ENCODE peak calls at places on chromosome 9, in five cellular contexts. One of them, this sample, is unnamed. For H3K9me3, the result is how much of the 10 kb centered on the place peaks cover.

GRCh38 chr9:971901-972511 is 4.4 kb upstream of the DMRT3 start:
- DNase-seq in SK-N-SH: peak
- DNase-seq in GM12878: no peak
- DNase-seq in HepG2: no peak
- DNase-seq in K562: peak
- DNase-seq in this sample: no peak

GRCh38 chr9:27059406-27059805 is 49.6 kb upstream of the TEK start:
- DNase-seq in GM12878: no peak
- DNase-seq in HepG2: no peak
- DNase-seq in SK-N-SH: no peak
- DNase-seq in K562: no peak
- DNase-seq in this sample: no peak

GRCh38 chr9:70079364-70080103 is 35.9 kb downstream of the MAMDC2 start:
- DNase-seq in GM12878: no peak
- DNase-seq in HepG2: no peak
- DNase-seq in SK-N-SH: no peak
- DNase-seq in K562: no peak
- DNase-seq in this sample: no peak

GRCh38 chr9:137317021-137317978 is 15.2 kb upstream of the NRARP start:
- DNase-seq in GM12878: no peak
- DNase-seq in SK-N-SH: peak
- DNase-seq in HepG2: no peak
- DNase-seq in K562: no peak
- DNase-seq in this sample: no peak

GRCh38 chr9:801399-802071 is 40.0 kb upstream of the DMRT1 start:
- DNase-seq in K562: no peak
- DNase-seq in GM12878: no peak
- DNase-seq in HepG2: no peak
- DNase-seq in SK-N-SH: no peak
- DNase-seq in this sample: no peak

GRCh38 chr9:93657331-93658111 is 81.1 kb downstream of the PHF2 start:
- DNase-seq in K562: no peak
- DNase-seq in GM12878: no peak
- DNase-seq in HepG2: no peak
- DNase-seq in SK-N-SH: no peak
- DNase-seq in this sample: no peak

GRCh38 chr9:76219555-76220151 is 174.6 kb downstream of the RFK start:
- DNase-seq in K562: no peak
- DNase-seq in SK-N-SH: peak
- DNase-seq in GM12878: no peak
- DNase-seq in HepG2: no peak
- DNase-seq in this sample: no peak

GRCh38 chr9:135939351-135940265 is 21.6 kb downstream of the UBAC1 start:
- DNase-seq in GM12878: no peak
- DNase-seq in SK-N-SH: no peak
- DNase-seq in HepG2: no peak
- DNase-seq in K562: no peak
- DNase-seq in this sample: no peak

GRCh38 chr9:495739-496138 is 281.1 kb downstream of the DOCK8 start:
- DNase-seq in GM12878: no peak
- DNase-seq in K562: no peak
- DNase-seq in SK-N-SH: no peak
- DNase-seq in HepG2: peak
- DNase-seq in this sample: no peak

GRCh38 chr9:119924736-119925135 is 555.5 kb upstream of the BRINP1 start:
- DNase-seq in GM12878: no peak
- DNase-seq in HepG2: peak
- DNase-seq in K562: no peak
- DNase-seq in SK-N-SH: no peak
- DNase-seq in this sample: no peak

GRCh38 chr9:124012368-124013262 is 1.0 kb downstream of the LHX2 start:
- DNase-seq in GM12878: no peak
- DNase-seq in HepG2: no peak
- DNase-seq in K562: no peak
- DNase-seq in SK-N-SH: no peak
- DNase-seq in this sample: no peak

GRCh38 chr9:126470251-126470993 is 143.3 kb upstream of the LMX1B start:
- DNase-seq in HepG2: no peak
- DNase-seq in K562: no peak
- DNase-seq in GM12878: no peak
- DNase-seq in SK-N-SH: no peak
- DNase-seq in this sample: no peak
- TF ChIP-seq USF2 in HepG2: no peak
- TF ChIP-seq USF2 in K562: no peak
- TF ChIP-seq USF2 in GM12878: no peak
- TF ChIP-seq USF2 in SK-N-SH: no peak
- TF ChIP-seq USF2 in this sample: no peak

GRCh38 chr9:34976992-34977391 is 12.6 kb upstream of the DNAJB5 start:
- DNase-seq in SK-N-SH: no peak
- DNase-seq in K562: no peak
- DNase-seq in HepG2: no peak
- DNase-seq in GM12878: no peak
- DNase-seq in this sample: no peak

GRCh38 chr9:34974664-34975063 is 14.9 kb upstream of the DNAJB5 start:
- DNase-seq in SK-N-SH: no peak
- DNase-seq in HepG2: no peak
- DNase-seq in GM12878: no peak
- DNase-seq in K562: no peak
- DNase-seq in this sample: no peak

GRCh38 chr9:34976441-34976840 is 13.1 kb upstream of the DNAJB5 start:
- DNase-seq in K562: no peak
- DNase-seq in HepG2: no peak
- DNase-seq in SK-N-SH: no peak
- DNase-seq in GM12878: no peak
- DNase-seq in this sample: no peak

DNA sequence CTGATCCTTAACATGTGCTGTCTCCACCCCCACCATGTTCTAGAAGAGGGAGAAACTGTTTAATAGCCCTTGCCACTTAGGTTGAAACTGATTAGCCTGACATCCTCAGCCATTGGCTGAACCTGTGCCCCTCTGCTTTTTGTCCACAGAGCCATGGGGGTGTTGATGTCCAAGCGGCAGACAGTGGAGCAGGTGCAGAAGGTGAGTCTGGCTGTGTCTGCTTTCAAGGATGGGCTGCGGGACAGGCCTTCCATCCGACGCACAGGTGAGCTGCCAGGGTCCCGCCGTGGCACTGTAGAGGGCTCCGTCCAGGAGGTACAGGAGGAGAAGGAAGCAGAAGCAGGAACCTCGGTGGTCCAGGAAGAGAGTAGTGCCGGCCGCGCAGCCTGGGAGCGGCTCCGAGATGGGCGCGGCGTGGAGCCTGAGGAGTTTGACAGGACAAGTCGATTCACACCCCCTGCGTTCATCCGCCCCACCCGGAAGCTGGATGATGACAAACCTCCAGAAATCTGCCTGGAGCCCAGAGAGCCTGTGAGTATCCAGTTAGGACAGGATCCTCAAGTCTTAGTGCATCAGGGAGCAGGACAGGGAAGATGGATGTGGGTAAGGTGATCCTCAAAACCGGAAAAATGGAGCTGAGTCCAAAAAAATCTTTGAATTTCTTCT is 13.2 kb downstream of the PHF24 start:
- DNase-seq in HepG2: no peak
- DNase-seq in GM12878: no peak
- DNase-seq in K562: no peak
- DNase-seq in SK-N-SH: no peak
- DNase-seq in this sample: no peak
- TF ChIP-seq TAF1 in HepG2: no peak
- TF ChIP-seq TAF1 in GM12878: no peak
- TF ChIP-seq TAF1 in K562: no peak
- TF ChIP-seq TAF1 in SK-N-SH: no peak
- TF ChIP-seq TAF1 in this sample: no peak

GRCh38 chr9:8037745-8038144 is 238.2 kb upstream of the DMAC1 start:
- DNase-seq in K562: no peak
- DNase-seq in GM12878: no peak
- DNase-seq in SK-N-SH: no peak
- DNase-seq in HepG2: no peak
- DNase-seq in this sample: no peak
- H3K9me3 ChIP-seq in K562: under half
- H3K9me3 ChIP-seq in GM12878: under half
- H3K9me3 ChIP-seq in SK-N-SH: under half
- H3K9me3 ChIP-seq in HepG2: half or more
- H3K9me3 ChIP-seq in this sample: under half

DNA sequence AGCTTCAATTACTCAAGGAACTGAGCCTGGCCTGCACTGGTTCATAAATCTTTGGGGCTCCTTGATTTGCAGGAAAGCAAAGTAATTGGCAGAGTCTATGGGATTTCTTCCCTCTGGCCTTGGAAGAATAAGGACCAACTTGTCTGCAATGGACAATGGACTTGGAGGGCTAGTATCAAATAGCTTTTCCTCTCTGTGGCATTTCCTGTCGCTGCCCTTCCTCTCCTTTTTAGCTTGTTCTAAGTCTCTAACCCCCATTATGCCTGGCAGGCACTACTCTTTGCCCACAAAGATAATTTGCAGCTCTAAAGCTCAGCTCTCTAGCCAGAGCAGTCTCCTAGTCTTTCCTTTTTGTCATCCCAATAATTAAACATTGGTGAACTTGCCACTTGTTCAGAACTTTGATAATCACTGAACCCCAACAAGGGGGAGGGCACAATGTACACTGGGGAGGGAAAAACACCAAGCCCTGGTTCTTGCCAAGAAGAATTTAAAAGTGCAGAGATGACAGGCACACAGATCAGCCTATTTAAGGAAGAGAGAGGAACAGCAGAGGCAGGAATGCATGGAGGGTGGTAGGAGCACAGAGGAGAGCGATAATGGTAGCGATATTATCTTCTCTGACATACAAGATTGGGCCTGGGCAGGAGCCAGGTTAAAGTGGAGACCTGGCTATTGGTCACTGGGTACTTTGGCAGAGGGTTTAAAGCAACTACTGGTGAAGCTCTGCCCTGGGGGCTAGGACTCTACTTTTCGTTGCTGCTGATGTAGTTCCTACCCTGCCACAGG is 38.5 kb downstream of the FAM219A start:
- DNase-seq in GM12878: no peak
- DNase-seq in HepG2: no peak
- DNase-seq in SK-N-SH: peak
- DNase-seq in K562: no peak
- DNase-seq in this sample: no peak
- TF ChIP-seq USF2 in GM12878: no peak
- TF ChIP-seq USF2 in HepG2: no peak
- TF ChIP-seq USF2 in SK-N-SH: no peak
- TF ChIP-seq USF2 in K562: no peak
- TF ChIP-seq USF2 in this sample: no peak

GRCh38 chr9:79768199-79768598 is 196.4 kb downstream of the TLE4 start:
- DNase-seq in HepG2: no peak
- DNase-seq in SK-N-SH: peak
- DNase-seq in K562: no peak
- DNase-seq in GM12878: no peak
- DNase-seq in this sample: no peak
- TF ChIP-seq TAF1 in HepG2: no peak
- TF ChIP-seq TAF1 in SK-N-SH: no peak
- TF ChIP-seq TAF1 in K562: no peak
- TF ChIP-seq TAF1 in GM12878: no peak
- TF ChIP-seq TAF1 in this sample: no peak

GRCh38 chr9:96771124-96771523 is 6.8 kb downstream of the ZNF510 start:
- DNase-seq in GM12878: no peak
- DNase-seq in HepG2: no peak
- DNase-seq in SK-N-SH: no peak
- DNase-seq in K562: no peak
- DNase-seq in this sample: no peak

GRCh38 chr9:96766199-96766598 is 11.7 kb downstream of the ZNF510 start:
- DNase-seq in GM12878: no peak
- DNase-seq in HepG2: no peak
- DNase-seq in SK-N-SH: no peak
- DNase-seq in K562: no peak
- DNase-seq in this sample: no peak

GRCh38 chr9:96769989-96770388 is 7.9 kb downstream of the ZNF510 start:
- DNase-seq in K562: no peak
- DNase-seq in HepG2: no peak
- DNase-seq in SK-N-SH: no peak
- DNase-seq in GM12878: no peak
- DNase-seq in this sample: no peak
- H3K9me3 ChIP-seq in K562: under half
- H3K9me3 ChIP-seq in HepG2: half or more
- H3K9me3 ChIP-seq in SK-N-SH: under half
- H3K9me3 ChIP-seq in GM12878: under half
- H3K9me3 ChIP-seq in this sample: under half